ENCODE peak calls at places on chromosome 14, in seven cellular contexts. C is EL, F is ovary, P is fibroblast of the aortic adventitia, J is esophagus squamous epithelium, V is psoas muscle, I is activated B cell treated with CpG ODN at 0.5 μM for 24 hours. X is an unnamed sample.

GRCh38 chr14:58280954-58281787 is 17.2 kb upstream of the ARID4A start:
- DNase-seq in J (no peak), I (no peak), F (no peak), P (peak; percentile 92), V (no peak), C (peak; percentile 96), X (no peak)

GRCh38 chr14:48536318-48536717 is 860.9 kb upstream of the MDGA2 start:
- DNase-seq in J (no peak), V (no peak), P (no peak), C (no peak), I (no peak), F (no peak), X (no peak)

GRCh38 chr14:104665092-104665662 is 24.2 kb upstream of the INF2 start:
- DNase-seq in C (no peak), P (no peak), J (no peak), V (no peak), I (no peak), F (no peak), X (no peak)

GRCh38 chr14:60164717-60165546 is at the start of gene DHRS7:
- DNase-seq in P (peak; percentile 70), V (peak; percentile 94), F (peak; percentile 75), C (peak; percentile 86), I (peak; percentile 70), J (no peak), X (peak; percentile 68)

GRCh38 chr14:71574976-71575375 is 357.3 kb upstream of the RGS6 start:
- DNase-seq in V (no peak), F (no peak), P (peak; percentile 92), C (peak; percentile 89), I (no peak), J (no peak), X (no peak)

GRCh38 chr14:69101331-69101826 is 51.5 kb downstream of the DCAF5 start:
- DNase-seq in J (no peak), C (peak; percentile 88), I (no peak), F (no peak), V (no peak), P (peak; percentile 94), X (no peak)

GRCh38 chr14:63262446-63262845 is 56.3 kb downstream of the GPHB5 start:
- DNase-seq in I (no peak), V (no peak), J (no peak), F (no peak), C (no peak), P (no peak), X (no peak)

GRCh38 chr14:36068777-36069534 is 107.6 kb downstream of the PTCSC3 start:
- DNase-seq in V (no peak), I (no peak), J (no peak), P (peak; percentile 54), C (peak; percentile 24), F (no peak), X (no peak)

GRCh38 chr14:36664322-36665193 is 2.9 kb downstream of the PAX9 start:
- DNase-seq in F (no peak), I (no peak), J (no peak), P (no peak), V (no peak), C (no peak), X (no peak)

GRCh38 chr14:22113401-22113800 is 439.8 kb upstream of the OR4E1 start:
- DNase-seq in V (no peak), C (no peak), P (no peak), I (no peak), J (no peak), F (no peak), X (no peak)

GRCh38 chr14:21096438-21096837 is 2.0 kb downstream of the ZNF219 start:
- DNase-seq in V (no peak), J (no peak), F (no peak), P (no peak), I (no peak), C (no peak), X (no peak)

GRCh38 chr14:35401853-35402252 is 2.7 kb downstream of the NFKBIA start:
- DNase-seq in F (peak; percentile 55), V (peak; percentile 56), I (no peak), P (peak; percentile 52), C (no peak), J (no peak), X (no peak)

GRCh38 chr14:81447018-81447770 is 47.1 kb upstream of the STON2 start:
- DNase-seq in V (peak; percentile 71), C (no peak), I (no peak), P (peak; percentile 80), F (no peak), J (no peak), X (no peak)

GRCh38 chr14:94028450-94028826 is 2.3 kb downstream of the OTUB2 start:
- DNase-seq in I (no peak), J (no peak), V (peak; percentile 17), C (peak; percentile 16), P (no peak), F (no peak), X (no peak)

GRCh38 chr14:81363746-81364400 is 36.3 kb downstream of the STON2 start:
- DNase-seq in I (no peak), C (no peak), P (peak; percentile 29), F (no peak), V (no peak), J (no peak), X (no peak)

GRCh38 chr14:95527392-95528002 is 7.4 kb upstream of the GLRX5 start:
- DNase-seq in F (peak; percentile 69), V (no peak), C (peak; percentile 79), I (no peak), P (peak; percentile 92), J (no peak), X (no peak)

GRCh38 chr14:68263563-68264350 is 444.2 kb downstream of the RAD51B start:
- DNase-seq in P (peak; percentile 40), F (no peak), J (no peak), C (no peak), V (no peak), I (no peak), X (no peak)

GRCh38 chr14:103292426-103293374 is 41.3 kb upstream of the EIF5 start:
- DNase-seq in V (peak; percentile 88), I (peak; percentile 73), J (no peak), C (peak; percentile 68), P (peak; percentile 74), F (peak; percentile 64), X (peak; percentile 66)

GRCh38 chr14:103023881-103024473 is 33.4 kb downstream of the CDC42BPB start:
- DNase-seq in F (no peak), V (no peak), C (peak; percentile 86), P (peak; percentile 59), J (no peak), I (no peak), X (no peak)

GRCh38 chr14:104114421-104115130 is 23.8 kb upstream of the KIF26A start:
- DNase-seq in C (no peak), P (no peak), F (peak; percentile 7), V (peak; percentile 30), J (no peak), I (no peak), X (no peak)

GRCh38 chr14:35161231-35161630 is 38.9 kb downstream of the PRORP start:
- DNase-seq in P (no peak), C (peak; percentile 19), I (no peak), F (no peak), V (no peak), J (no peak), X (no peak)

GRCh38 chr14:76872796-76873432 is 46.7 kb downstream of the LRRC74A start:
- DNase-seq in J (no peak), C (peak; percentile 55), V (peak; percentile 76), F (peak; percentile 36), I (peak; percentile 58), P (peak; percentile 60), X (peak; percentile 56)

GRCh38 chr14:69281450-69282169 is 21.7 kb downstream of the GALNT16 start:
- DNase-seq in I (no peak), V (no peak), C (peak; percentile 18), F (no peak), J (no peak), P (no peak), X (no peak)

GRCh38 chr14:63857467-63858030 is 4.7 kb downstream of the SYNE2 start:
- DNase-seq in P (no peak), I (no peak), V (no peak), F (no peak), C (peak; percentile 17), J (no peak), X (no peak)

GRCh38 chr14:82855912-82856381 is 1322.3 kb upstream of the SEL1L start:
- DNase-seq in V (no peak), F (no peak), I (no peak), C (no peak), P (no peak), J (no peak), X (no peak)

GRCh38 chr14:49306152-49306751 is 279.9 kb downstream of the RPS29 start:
- DNase-seq in V (no peak), C (peak; percentile 2), I (no peak), J (no peak), P (peak; percentile 4), F (no peak), X (no peak)

GRCh38 chr14:69558774-69559173 is 15.9 kb downstream of the CCDC177 start:
- DNase-seq in C (no peak), P (no peak), F (no peak), V (no peak), I (no peak), J (no peak), X (no peak)

GRCh38 chr14:21102472-21103164 is 1.8 kb downstream of the TMEM253 start:
- DNase-seq in F (no peak), J (no peak), P (no peak), C (no peak), I (no peak), V (no peak), X (no peak)

GRCh38 chr14:59161571-59162175 is 26.8 kb upstream of the DAAM1 start:
- DNase-seq in I (no peak), F (no peak), P (peak; percentile 49), V (peak; percentile 45), J (no peak), C (peak; percentile 25), X (peak; percentile 9)

GRCh38 chr14:77099425-77100167 is 1.5 kb downstream of the CIPC start:
- DNase-seq in J (no peak), V (no peak), C (peak; percentile 74), I (no peak), P (peak; percentile 79), F (no peak), X (no peak)

GRCh38 chr14:68397371-68397779 is 395.5 kb downstream of the ZFP36L1 start:
- DNase-seq in I (no peak), V (peak; percentile 74), J (peak; percentile 22), C (no peak), P (no peak), F (peak; percentile 39), X (no peak)